ENCODE peak calls at places on chromosomes 12 and 14, in four cellular contexts. E is substantia nigra; F is hepatocyte; X is CD4-positive, CD25-positive, alpha-beta regulatory T cell. G is an unnamed sample.

GRCh38 chr12:4353785-4354208 is 25.7 kb downstream of the FGF23 start:
- DNase-seq in E (no peak), F (peak; percentile 31), X (peak; percentile 54), G (peak; percentile 5)

GRCh38 chr14:68448379-68448778 is 344.5 kb downstream of the ZFP36L1 start:
- DNase-seq in E (no peak), F (no peak), X (no peak), G (no peak)

GRCh38 chr12:69879007-69879960 is 54.3 kb downstream of the MYRFL start:
- DNase-seq in E (peak; percentile 55), F (peak; percentile 88), X (peak; percentile 55), G (peak; percentile 68)

GRCh38 chr14:86838363-86838762 is 1154.6 kb downstream of the GALC start:
- DNase-seq in E (no peak), F (no peak), X (no peak), G (no peak)

GRCh38 chr12:132287391-132288238 is 41.8 kb downstream of the GALNT9 start:
- DNase-seq in E (no peak), F (no peak), X (no peak), G (no peak)

GRCh38 chr14:100674897-100675618 is 51.6 kb upstream of the DLK1 start:
- DNase-seq in E (no peak), F (no peak), X (no peak), G (no peak)

GRCh38 chr12:105253882-105254513 is 18.0 kb upstream of the APPL2 start:
- DNase-seq in E (no peak), F (no peak), X (no peak), G (no peak)

GRCh38 chr14:64641760-64642159 is 62.5 kb upstream of the PLEKHG3 start:
- DNase-seq in E (no peak), F (no peak), X (no peak), G (no peak)

GRCh38 chr14:102034301-102034700 is 52.5 kb downstream of the HSP90AA1 start:
- DNase-seq in E (no peak), F (no peak), X (no peak), G (no peak)

GRCh38 chr12:132279184-132279889 is 50.1 kb downstream of the GALNT9 start:
- DNase-seq in E (no peak), F (peak; percentile 42), X (no peak), G (no peak)

GRCh38 chr12:122641976-122642375 is 61.2 kb downstream of the HCAR2 start:
- DNase-seq in E (no peak), F (no peak), X (no peak), G (no peak)

GRCh38 chr12:122643207-122643805 is 59.9 kb downstream of the HCAR2 start:
- DNase-seq in E (no peak), F (no peak), X (no peak), G (no peak)

GRCh38 chr12:122651520-122652224 is 51.5 kb downstream of the HCAR2 start:
- DNase-seq in E (no peak), F (no peak), X (no peak), G (no peak)

DNA sequence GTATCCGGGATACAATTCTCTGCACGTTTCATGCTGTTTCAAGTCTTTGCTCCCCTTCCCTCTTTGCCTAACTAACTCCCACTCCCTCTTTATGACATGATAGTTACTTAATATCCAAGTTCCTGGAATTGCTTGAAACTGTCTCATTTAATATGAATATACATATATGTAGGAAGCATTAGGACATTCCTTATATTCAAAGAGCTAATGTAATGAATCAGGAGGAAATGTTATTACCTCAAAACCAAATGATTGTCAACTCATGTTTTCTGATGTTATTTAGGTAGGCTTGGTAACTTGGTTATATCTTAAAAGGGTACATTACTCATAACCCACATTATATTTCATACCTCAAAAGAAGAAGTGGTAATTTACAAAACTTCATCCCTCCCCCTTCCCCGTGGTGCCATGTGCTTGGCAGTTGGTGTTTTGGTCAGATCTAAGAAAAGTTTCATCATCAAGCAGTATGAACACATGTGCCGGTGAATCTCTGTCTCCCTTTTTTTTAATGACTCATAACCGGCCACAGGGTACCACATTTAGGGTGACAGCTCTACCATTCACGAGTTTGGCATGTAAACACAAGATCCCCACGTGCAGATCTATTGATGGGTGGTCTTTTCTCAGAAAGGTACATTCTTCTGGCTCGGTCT is 56.5 kb downstream of the HCAR2 start:
- DNase-seq in E (no peak), F (no peak), X (peak; percentile 23), G (no peak)
- H3K27ac ChIP-seq in E (no peak overlapping the region), F (no peak overlapping the region), X (no peak overlapping the region), G (no peak overlapping the region)

DNA sequence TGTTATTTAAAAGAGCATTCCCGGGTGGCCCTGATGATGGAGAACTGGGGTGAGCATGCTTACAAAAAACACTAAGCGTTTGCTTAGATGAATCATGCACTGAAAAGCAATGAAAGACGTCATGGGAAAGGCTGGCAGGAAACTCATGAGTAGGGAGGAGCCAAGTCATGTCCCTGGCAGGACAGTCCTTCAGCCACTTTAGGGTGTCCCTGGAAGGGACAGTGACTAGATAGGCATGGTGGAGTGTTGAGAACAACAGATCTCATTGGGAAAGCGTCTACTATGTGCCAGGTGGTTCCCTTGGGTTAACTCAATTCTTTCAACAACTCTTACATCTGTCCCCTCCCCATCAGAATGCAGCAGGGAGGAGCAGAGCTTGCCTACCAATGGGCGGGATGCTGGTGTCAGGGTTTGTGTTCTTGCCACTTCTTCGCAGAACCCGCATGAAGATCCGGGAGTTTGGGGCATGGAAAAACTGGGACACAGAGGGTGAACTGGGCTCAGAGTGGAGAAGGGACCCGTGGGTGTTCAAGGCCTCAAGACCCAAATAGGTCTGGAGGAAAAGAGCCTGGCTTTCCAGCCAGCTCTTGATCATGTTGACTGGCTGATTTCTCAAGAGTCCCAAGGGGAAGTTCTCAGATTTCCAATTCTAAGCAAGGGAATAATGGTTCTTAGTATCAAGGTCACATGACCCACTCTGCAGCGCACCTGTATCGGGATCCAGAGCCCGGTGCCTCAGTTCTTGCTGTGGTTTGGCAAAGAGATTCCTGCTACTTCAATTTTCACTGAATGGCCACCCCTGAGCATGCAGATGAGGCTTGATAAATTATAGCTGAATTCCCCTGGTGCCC is 653.9 kb upstream of the TBX3 start:
- DNase-seq in E (no peak), F (peak; percentile 62), X (no peak), G (no peak)
- H3K27ac ChIP-seq in E (no peak overlapping the region), F (no peak overlapping the region), X (no peak overlapping the region), G (no peak overlapping the region)

GRCh38 chr12:122820138-122820537 is 15.1 kb upstream of the HIP1R start:
- DNase-seq in E (no peak), F (no peak), X (no peak), G (no peak)
- H3K27ac ChIP-seq in E (no peak overlapping the region), F (no peak overlapping the region), X (no peak overlapping the region), G (no peak overlapping the region)

DNA sequence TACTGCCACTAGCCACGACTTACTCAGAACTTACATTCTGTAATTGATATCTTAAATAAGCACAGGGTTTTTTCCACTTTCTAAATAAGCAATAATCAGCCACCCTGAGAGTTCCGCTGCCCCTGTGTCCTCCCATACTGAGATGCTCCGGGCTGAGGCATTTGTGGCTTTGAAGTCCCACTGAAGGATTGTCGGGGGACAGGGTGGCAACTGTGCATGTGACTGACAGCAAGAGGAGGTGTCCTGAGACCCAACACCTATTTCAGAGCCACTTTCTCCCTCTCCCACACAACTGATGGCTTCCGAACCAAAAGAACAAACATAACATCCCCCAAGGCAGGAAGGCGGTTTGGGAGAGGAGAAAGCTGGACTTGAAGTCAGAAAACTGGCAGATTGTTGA is 158.0 kb upstream of the FKBP4 start:
- DNase-seq in E (no peak), F (no peak), X (no peak), G (no peak)
- H3K27ac ChIP-seq in E (no peak overlapping the region), F (no peak overlapping the region), X (no peak overlapping the region), G (no peak overlapping the region)

GRCh38 chr12:777550-778047 is 25.2 kb downstream of the WNK1 start:
- DNase-seq in E (no peak), F (no peak), X (no peak), G (no peak)

GRCh38 chr12:768434-768833 is 16.1 kb downstream of the WNK1 start:
- DNase-seq in E (no peak), F (no peak), X (no peak), G (no peak)

GRCh38 chr12:770474-770873 is 18.1 kb downstream of the WNK1 start:
- DNase-seq in E (no peak), F (no peak), X (peak; percentile 35), G (no peak)

GRCh38 chr12:774051-774614 is 21.8 kb downstream of the WNK1 start:
- DNase-seq in E (no peak), F (peak; percentile 4), X (no peak), G (no peak)

GRCh38 chr12:772056-772697 is 19.8 kb downstream of the WNK1 start:
- DNase-seq in E (no peak), F (no peak), X (no peak), G (no peak)
- H3K27ac ChIP-seq in E (no peak overlapping the region), F (no peak overlapping the region), X (peak overlapping the region; percentile 1), G (no peak overlapping the region)

GRCh38 chr14:89616425-89617141 is 199.6 kb upstream of the FOXN3 start:
- DNase-seq in E (no peak), F (peak; percentile 28), X (peak; percentile 77), G (no peak)
- H3K27ac ChIP-seq in E (no peak overlapping the region), F (no peak overlapping the region), X (peak overlapping the region; percentile 90), G (peak overlapping the region; percentile 38)

GRCh38 chr14:77708749-77709148 is 846 bp downstream of the SLIRP start:
- DNase-seq in E (no peak), F (no peak), X (no peak), G (no peak)
- H3K27ac ChIP-seq in E (no peak overlapping the region), F (peak overlapping the region; percentile 70), X (no peak overlapping the region), G (no peak overlapping the region)

GRCh38 chr12:70929029-70929428 is 8.5 kb upstream of the PTPRR start:
- DNase-seq in E (no peak), F (no peak), X (no peak), G (no peak)

GRCh38 chr12:70933133-70933532 is 12.6 kb upstream of the PTPRR start:
- DNase-seq in E (no peak), F (no peak), X (no peak), G (no peak)

GRCh38 chr12:70925542-70925941 is 5.0 kb upstream of the PTPRR start:
- DNase-seq in E (no peak), F (no peak), X (no peak), G (no peak)

GRCh38 chr12:70927356-70927755 is 6.8 kb upstream of the PTPRR start:
- DNase-seq in E (no peak), F (no peak), X (no peak), G (no peak)

DNA sequence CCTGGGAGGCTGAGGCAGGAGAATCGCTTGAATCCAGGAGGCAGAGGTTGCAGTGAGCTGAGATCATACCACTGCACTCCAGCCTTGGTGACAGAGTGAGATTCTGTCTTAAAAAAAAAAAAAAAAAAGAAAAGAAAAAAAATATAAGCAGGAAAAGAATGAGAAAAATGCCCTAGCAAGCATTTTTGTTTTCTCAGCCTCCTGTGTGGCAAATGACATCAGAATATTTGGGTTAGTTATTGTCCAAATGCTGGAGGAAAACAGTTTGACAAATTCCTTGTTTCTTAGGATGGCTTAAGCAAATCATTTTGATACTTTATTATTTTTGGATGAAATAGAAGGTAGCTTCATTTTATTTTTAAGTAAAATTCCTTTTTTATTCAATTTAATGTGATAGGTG is 7.5 kb upstream of the PTPRR start:
- DNase-seq in E (no peak), F (no peak), X (no peak), G (no peak)
- H3K27ac ChIP-seq in E (no peak overlapping the region), F (no peak overlapping the region), X (no peak overlapping the region), G (no peak overlapping the region)